ENCODE peak calls at places on chromosomes 6 and 20, in four cellular contexts. K is IMR-90, M is fibroblast of lung, I is heart left ventricle. P is an unnamed sample.

GRCh38 chr20:43914286-43914685 is 366 bp upstream of the TOX2 start:
- DNase-seq in K (no peak), M (no peak), I (no peak), P (no peak)

GRCh38 chr6:6474170-6474920 is 114.2 kb upstream of the LY86 start:
- DNase-seq in K (no peak), M (no peak), I (peak), P (no peak)

GRCh38 chr6:148835920-148836441 is 89.2 kb downstream of the UST start:
- DNase-seq in K (peak), M (peak), I (no peak), P (peak)

GRCh38 chr6:99613398-99613704 is 6.7 kb downstream of the PRDM13 start:
- DNase-seq in K (peak), M (peak), I (no peak), P (no peak)

GRCh38 chr6:121890307-121890910 is 455.0 kb downstream of the GJA1 start:
- DNase-seq in K (no peak), M (no peak), I (no peak), P (no peak)

GRCh38 chr6:142613981-142614380 is 312.2 kb downstream of the ADGRG6 start:
- DNase-seq in K (peak), M (no peak), I (no peak), P (no peak)

GRCh38 chr6:150915868-150916267 is 50.4 kb downstream of the MTHFD1L start:
- DNase-seq in K (no peak), M (peak), I (no peak), P (peak)

GRCh38 chr20:53517146-53517545 is 76.5 kb downstream of the ZNF217 start:
- DNase-seq in K (peak), M (peak), I (no peak), P (no peak)

GRCh38 chr6:119256978-119257462 is 92.5 kb downstream of the MAN1A1 start:
- DNase-seq in K (no peak), M (no peak), I (no peak), P (no peak)

GRCh38 chr6:3317741-3318211 is 59.0 kb downstream of the PSMG4 start:
- DNase-seq in K (peak), M (peak), I (no peak), P (peak)

GRCh38 chr6:35151472-35151871 is 10.3 kb upstream of the TCP11 start:
- DNase-seq in K (peak), M (no peak), I (no peak), P (no peak)

GRCh38 chr6:26087284-26088115 is at the start of gene HFE:
- DNase-seq in K (peak), M (peak), I (peak), P (peak)

GRCh38 chr20:7146552-7147219 is 379.2 kb downstream of the BMP2 start:
- DNase-seq in K (no peak), M (no peak), I (peak), P (no peak)

GRCh38 chr20:952196-952795 is 36.2 kb upstream of the ANGPT4 start:
- DNase-seq in K (no peak), M (no peak), I (no peak), P (no peak)

GRCh38 chr6:142886431-142887170 is 58.4 kb downstream of the HIVEP2 start:
- DNase-seq in K (peak), M (peak), I (no peak), P (peak)

GRCh38 chr20:23477223-23477622 is 13.7 kb upstream of the CST8 start:
- DNase-seq in K (no peak), M (no peak), I (no peak), P (no peak)

GRCh38 chr6:87494761-87495422 is 22.1 kb downstream of the SLC35A1 start:
- DNase-seq in K (no peak), M (no peak), I (no peak), P (no peak)

GRCh38 chr20:63119451-63120285 is 96.3 kb downstream of the YTHDF1 start:
- DNase-seq in K (no peak), M (no peak), I (peak), P (no peak)

GRCh38 chr6:82205793-82206425 is 41.6 kb downstream of the IBTK start:
- DNase-seq in K (peak), M (peak), I (no peak), P (peak)

GRCh38 chr6:149135809-149136208 is 181.7 kb upstream of the TAB2 start:
- DNase-seq in K (no peak), M (no peak), I (no peak), P (no peak)

GRCh38 chr20:51287628-51288413 is 254.7 kb downstream of the NFATC2 start:
- DNase-seq in K (no peak), M (no peak), I (no peak), P (no peak)

GRCh38 chr6:101302593-101302992 is 90.9 kb upstream of the GRIK2 start:
- DNase-seq in K (no peak), M (no peak), I (no peak), P (no peak)

GRCh38 chr6:49463612-49463967 is 420 bp downstream of the CENPQ start:
- DNase-seq in K (no peak), M (no peak), I (no peak), P (no peak)

GRCh38 chr6:49205526-49205925 is 257.5 kb downstream of the MMUT start:
- DNase-seq in K (no peak), M (no peak), I (no peak), P (no peak)

GRCh38 chr20:32880635-32881034 is 21.9 kb downstream of the EFCAB8 start:
- DNase-seq in K (no peak), M (no peak), I (no peak), P (no peak)

GRCh38 chr6:40442591-40442990 is 144.6 kb downstream of the LRFN2 start:
- DNase-seq in K (no peak), M (no peak), I (no peak), P (no peak)

GRCh38 chr6:125974214-125974866 is 12.0 kb upstream of the TRMT11 start:
- DNase-seq in K (peak), M (peak), I (no peak), P (peak)

GRCh38 chr6:161135695-161136591 is 137.9 kb downstream of the AGPAT4 start:
- DNase-seq in K (no peak), M (no peak), I (no peak), P (no peak)

GRCh38 chr20:49237531-49237930 is 18.3 kb downstream of the DDX27 start:
- DNase-seq in K (no peak), M (no peak), I (no peak), P (no peak)

GRCh38 chr6:159217595-159218275 is 48.5 kb downstream of the FNDC1 start:
- DNase-seq in K (peak), M (peak), I (no peak), P (peak)

GRCh38 chr6:25007269-25007699 is 71.5 kb upstream of the RIPOR2 start:
- DNase-seq in K (no peak), M (no peak), I (no peak), P (no peak)

GRCh38 chr6:167150815-167151557 is 6.8 kb downstream of the GPR31 start:
- DNase-seq in K (no peak), M (no peak), I (no peak), P (no peak)

GRCh38 chr20:23200914-23201313 is 114.8 kb upstream of the CD93 start:
- DNase-seq in K (peak), M (peak), I (peak), P (no peak)

GRCh38 chr20:33869283-33869682 is 58.1 kb downstream of the CHMP4B start:
- DNase-seq in K (no peak), M (no peak), I (no peak), P (no peak)

GRCh38 chr6:2432258-2432657 is 186.9 kb upstream of the GMDS start:
- DNase-seq in K (peak), M (peak), I (no peak), P (peak)

GRCh38 chr6:163944897-163945296 is 530.4 kb downstream of the QKI start:
- DNase-seq in K (no peak), M (no peak), I (no peak), P (no peak)
- TF ChIP-seq CTCF in K (no peak), M (no peak), I (no peak), P (no peak)

DNA sequence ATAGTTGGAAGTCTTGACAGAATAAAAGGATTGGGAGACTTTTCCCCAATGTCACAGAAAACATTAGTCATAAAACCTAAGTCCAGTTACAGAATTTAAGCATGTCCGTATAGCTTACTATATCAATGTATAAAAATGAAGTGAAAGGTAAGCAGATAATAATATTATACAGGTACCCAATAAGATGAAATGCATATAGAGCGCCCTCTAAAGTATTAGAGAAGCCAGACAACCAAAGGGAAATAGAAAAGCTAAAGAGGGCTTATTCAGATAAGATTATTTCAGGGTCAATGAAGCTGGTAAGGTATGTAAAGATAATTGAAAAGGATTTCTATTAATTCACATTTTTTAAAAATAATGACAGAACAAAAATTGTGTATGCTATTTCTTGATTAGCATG is 947.7 kb upstream of the MAP3K7 start:
- DNase-seq in K (no peak), M (no peak), I (no peak), P (no peak)
- TF ChIP-seq CTCF in K (peak), M (no peak), I (no peak), P (no peak)

DNA sequence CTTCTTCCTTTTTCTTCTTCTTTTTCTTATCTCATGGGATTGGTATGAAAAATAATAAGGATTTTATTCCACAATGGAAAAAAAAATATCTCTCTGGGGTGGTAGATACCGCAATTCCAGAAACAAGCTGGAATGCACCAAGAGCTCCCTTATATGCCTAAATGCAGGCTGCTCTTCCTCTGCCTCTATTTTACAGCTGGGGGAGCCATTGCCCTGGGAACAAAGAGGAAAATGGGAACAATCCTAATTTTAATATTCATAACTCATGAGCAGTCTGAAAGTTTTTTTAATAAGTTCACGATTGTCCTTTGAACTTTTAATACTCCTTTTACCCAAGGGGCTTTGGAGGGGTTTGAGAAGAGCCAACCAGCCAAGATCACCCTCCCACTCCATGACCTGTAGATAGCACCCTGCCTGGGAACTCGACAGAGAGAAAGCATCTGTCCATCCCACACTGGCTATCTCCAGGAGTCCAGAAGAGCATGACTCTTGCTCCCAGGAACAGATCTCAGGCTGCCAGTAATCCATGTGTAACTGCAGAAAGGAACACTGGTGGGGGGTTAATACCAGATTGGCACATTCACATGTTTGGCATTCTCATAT is 74.7 kb downstream of the CD83 start:
- DNase-seq in K (no peak), M (no peak), I (no peak), P (peak)
- TF ChIP-seq CTCF in K (peak), M (peak), I (no peak), P (peak)

GRCh38 chr6:8059129-8059528 is 5.1 kb downstream of the BLOC1S5 start:
- DNase-seq in K (peak), M (peak), I (no peak), P (peak)
- TF ChIP-seq CTCF in K (peak), M (no peak), I (peak), P (peak)